ENCODE peak calls at places on chromosome X, in four cellular contexts. D is H1, B is spleen, I is SK-N-SH. M is an unnamed sample.

GRCh38 chrX:129779747-129780146 is at the start of gene SASH3:
- DNase-seq in B (peak), D (no peak), I (no peak), M (no peak)

GRCh38 chrX:54029543-54030143 is 14.6 kb downstream of the PHF8 start:
- DNase-seq in B (no peak), I (no peak), D (no peak), M (no peak)

GRCh38 chrX:51332188-51332942 is at the start of gene NUDT10:
- DNase-seq in D (peak), I (peak), B (peak), M (no peak)

GRCh38 chrX:44871114-44871645 is 1.8 kb upstream of the KDM6A start:
- DNase-seq in B (no peak), I (no peak), D (no peak), M (no peak)

GRCh38 chrX:41336447-41336846 is 2.5 kb downstream of the DDX3X start:
- DNase-seq in D (no peak), B (no peak), I (no peak), M (no peak)

GRCh38 chrX:71976753-71977152 is 66.1 kb downstream of the NHSL2 start:
- DNase-seq in I (no peak), D (no peak), B (no peak), M (no peak)

GRCh38 chrX:2549874-2550273 is 49.1 kb upstream of the DHRSX start:
- DNase-seq in B (no peak), I (no peak), D (no peak), M (no peak)

GRCh38 chrX:65926095-65927019 is 113.5 kb downstream of the VSIG4 start:
- DNase-seq in B (peak), I (no peak), D (no peak), M (no peak)

GRCh38 chrX:65925592-65925991 is 114.3 kb downstream of the VSIG4 start:
- DNase-seq in D (no peak), I (no peak), B (no peak), M (no peak)

GRCh38 chrX:119942831-119943184 is 743 bp downstream of the NKAP start:
- DNase-seq in I (no peak), B (no peak), D (no peak), M (no peak)

GRCh38 chrX:105823092-105823454 is 734 bp downstream of the NRK start:
- DNase-seq in D (no peak), I (peak), B (peak), M (no peak)

GRCh38 chrX:99077099-99077498 is 1333.0 kb downstream of the PCDH19 start:
- DNase-seq in B (no peak), I (no peak), D (no peak), M (no peak)

GRCh38 chrX:13386092-13386491 is 66.2 kb upstream of the ATXN3L start:
- DNase-seq in I (no peak), D (no peak), B (no peak), M (no peak)

GRCh38 chrX:66914082-66914481 is 275.2 kb upstream of the EDA2R start:
- DNase-seq in I (no peak), B (no peak), D (no peak), M (no peak)

GRCh38 chrX:129574214-129574613 is 34.2 kb downstream of the OCRL start:
- DNase-seq in B (no peak), I (no peak), D (no peak), M (no peak)

GRCh38 chrX:154399527-154400368 is 1.6 kb downstream of the RPL10 start:
- DNase-seq in D (no peak), B (no peak), I (no peak), M (no peak)
- TF ChIP-seq POLR2AphosphoS5 in D (peak), B (no peak), I (no peak), M (no peak)

GRCh38 chrX:154735695-154736393 is 15.0 kb downstream of the GAB3 start:
- DNase-seq in D (no peak), I (no peak), B (no peak), M (no peak)
- TF ChIP-seq POLR2AphosphoS5 in D (no peak), I (peak), B (no peak), M (peak)

GRCh38 chrX:11319689-11320302 is 26.6 kb downstream of the AMELX start:
- DNase-seq in D (no peak), B (no peak), I (no peak), M (no peak)

DNA sequence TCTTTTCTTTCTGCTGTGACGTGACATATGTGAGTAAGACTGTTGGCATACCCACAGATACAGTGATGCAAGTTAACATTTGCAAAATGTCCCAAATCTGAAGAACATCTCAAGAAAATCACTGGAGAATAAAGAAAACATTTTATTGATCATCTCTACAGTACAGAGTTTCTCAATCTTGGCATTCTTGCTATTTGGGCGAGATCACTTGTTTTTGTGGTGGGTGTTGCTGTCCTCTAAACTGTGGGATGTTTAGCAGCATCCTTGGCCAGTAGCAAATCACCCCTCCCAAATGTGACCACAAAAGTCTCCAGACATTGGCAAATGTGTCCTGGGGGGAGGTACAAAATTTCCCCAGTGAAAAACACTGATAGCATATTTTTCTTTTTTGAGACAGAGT is 28.8 kb downstream of the AMELX start:
- DNase-seq in I (no peak), B (no peak), D (no peak), M (no peak)
- TF ChIP-seq POLR2AphosphoS5 in I (no peak), B (no peak), D (no peak), M (no peak)

GRCh38 chrX:29662101-29662500 is 553.3 kb upstream of the MAGEB2 start:
- DNase-seq in I (no peak), B (no peak), D (no peak), M (no peak)
- TF ChIP-seq POLR2AphosphoS5 in I (no peak), B (no peak), D (no peak), M (no peak)

GRCh38 chrX:136202889-136203288 is 48.3 kb downstream of the MAP7D3 start:
- DNase-seq in D (no peak), B (no peak), I (no peak), M (no peak)
- TF ChIP-seq POLR2AphosphoS5 in D (no peak), B (no peak), I (no peak), M (no peak)

GRCh38 chrX:118884552-118885138 is 61.0 kb downstream of the ZCCHC12 start:
- DNase-seq in I (no peak), D (no peak), B (no peak), M (no peak)
- TF ChIP-seq POLR2AphosphoS5 in I (no peak), D (no peak), B (no peak), M (no peak)

GRCh38 chrX:152960115-152960514 is 33.8 kb downstream of the PNMA5 start:
- DNase-seq in B (no peak), I (no peak), D (no peak), M (no peak)

GRCh38 chrX:152959626-152960025 is 34.3 kb downstream of the PNMA5 start:
- DNase-seq in I (no peak), D (no peak), B (no peak), M (no peak)

GRCh38 chrX:152958047-152958446 is 35.9 kb downstream of the PNMA5 start:
- DNase-seq in D (no peak), I (no peak), B (no peak), M (no peak)

GRCh38 chrX:152958524-152959465 is 35.1 kb downstream of the PNMA5 start:
- DNase-seq in I (peak), D (peak), B (peak), M (peak)
- TF ChIP-seq POLR2AphosphoS5 in I (no peak), D (no peak), B (peak), M (peak)

GRCh38 chrX:48450076-48450475 is 20.0 kb downstream of the SLC38A5 start:
- DNase-seq in D (no peak), I (no peak), B (no peak), M (no peak)
- TF ChIP-seq POLR2AphosphoS5 in D (no peak), I (no peak), B (no peak), M (no peak)

GRCh38 chrX:50200907-50201306 is at the start of gene AKAP4:
- DNase-seq in D (no peak), I (no peak), B (no peak), M (no peak)

GRCh38 chrX:50202539-50202938 is 1.7 kb upstream of the AKAP4 start:
- DNase-seq in D (no peak), B (no peak), I (no peak), M (no peak)

GRCh38 chrX:50198348-50198747 is 2.5 kb downstream of the AKAP4 start:
- DNase-seq in D (no peak), I (no peak), B (no peak), M (no peak)
- TF ChIP-seq POLR2AphosphoS5 in D (no peak), I (no peak), B (no peak), M (no peak)